ENCODE peak calls at places on chromosome 9, in six cellular contexts. B is KG1; E is activated T-cell treated with anti-CD3 and anti-CD28 coated beads, Interleukin-2, amount 50 U/mL, for 72 hours; K is HFFc6; T is activated CD8-positive, alpha-beta memory T cell treated with anti-CD3 and anti-CD28 coated beads for 48 hours; G is globus pallidus. R is an unnamed sample.

GRCh38 chr9:131116281-131117101 is 8.9 kb upstream of the NUP214 start:
- DNase-seq in T (no peak), E (no peak), B (no peak), G (peak; percentile 72), K (no peak), R (no peak)

GRCh38 chr9:127683723-127684122 is 23.1 kb upstream of the CFAP157 start:
- DNase-seq in B (no peak), K (peak; percentile 87), G (no peak), T (no peak), E (no peak), R (no peak)

GRCh38 chr9:131034268-131034667 is 25.3 kb downstream of the LAMC3 start:
- DNase-seq in G (no peak), E (no peak), T (no peak), K (no peak), B (no peak), R (no peak)

GRCh38 chr9:137367506-137368430 is 55.2 kb downstream of the EXD3 start:
- DNase-seq in B (no peak), K (no peak), G (no peak), E (no peak), T (no peak), R (no peak)

GRCh38 chr9:95857122-95857521 is 18.4 kb upstream of the ERCC6L2 start:
- DNase-seq in B (no peak), E (no peak), G (no peak), T (no peak), K (peak; percentile 35), R (no peak)

GRCh38 chr9:81619353-81620008 is 69.9 kb downstream of the TLE1 start:
- DNase-seq in G (no peak), E (no peak), K (peak; percentile 57), B (no peak), T (no peak), R (peak; percentile 74)

GRCh38 chr9:125950880-125951471 is 203.8 kb downstream of the PBX3 start:
- DNase-seq in B (no peak), T (no peak), G (no peak), E (no peak), K (no peak), R (no peak)

GRCh38 chr9:68808481-68808880 is 103.4 kb downstream of the PIP5K1B start:
- DNase-seq in T (no peak), G (no peak), E (no peak), B (no peak), K (no peak), R (no peak)

GRCh38 chr9:20197976-20198685 is 409.3 kb upstream of the SLC24A2 start:
- DNase-seq in G (no peak), E (no peak), K (no peak), B (no peak), T (no peak), R (no peak)

GRCh38 chr9:137649553-137649952 is 30.7 kb downstream of the EHMT1 start:
- DNase-seq in K (no peak), B (no peak), G (no peak), T (no peak), E (no peak), R (no peak)

GRCh38 chr9:31824860-31825259 is 559.6 kb upstream of the ACO1 start:
- DNase-seq in B (no peak), G (no peak), E (no peak), T (no peak), K (no peak), R (no peak)